ENCODE peak calls at places on chromosome 14, in five cellular contexts. W is activated T-cell treated with anti-CD3 and anti-CD28 coated beads, Interleukin-2, amount 50 U/mL, for 48 hours; A is stromal cell of bone marrow; U is GM03348; Q is adipocyte. Y is an unnamed sample.

GRCh38 chr14:104515059-104515810 is 64.3 kb upstream of the C14orf180 start:
- DNase-seq in W (peak; percentile 5), Q (no peak), A (no peak), U (no peak), Y (no peak)

GRCh38 chr14:100453930-100454329 is 130.8 kb downstream of the SLC25A47 start:
- DNase-seq in Q (no peak), W (no peak), A (no peak), U (no peak), Y (no peak)

GRCh38 chr14:103607039-103607668 is 21.9 kb upstream of the KLC1 start:
- DNase-seq in W (peak; percentile 72), A (peak; percentile 84), Q (peak; percentile 80), U (peak; percentile 94), Y (peak; percentile 88)

GRCh38 chr14:93039649-93040315 is 75.9 kb downstream of the ITPK1 start:
- DNase-seq in A (no peak), U (no peak), W (no peak), Q (no peak), Y (no peak)

GRCh38 chr14:33799705-33800269 is 151.1 kb downstream of the EGLN3 start:
- DNase-seq in U (peak; percentile 16), Q (no peak), A (no peak), W (peak; percentile 16), Y (no peak)

GRCh38 chr14:85416771-85417170 is 113.2 kb upstream of the FLRT2 start:
- DNase-seq in A (no peak), Q (peak; percentile 79), W (no peak), U (peak; percentile 58), Y (no peak)

GRCh38 chr14:99946652-99947489 is 118.4 kb upstream of the EVL start:
- DNase-seq in A (no peak), W (peak; percentile 70), Q (peak; percentile 54), U (peak; percentile 79), Y (no peak)

GRCh38 chr14:64801800-64802199 is 77.9 kb downstream of the SPTB start:
- DNase-seq in A (no peak), Q (peak; percentile 19), W (no peak), U (peak; percentile 50), Y (no peak)

GRCh38 chr14:54814076-54814475 is 88.5 kb downstream of the GCH1 start:
- DNase-seq in A (no peak), Q (no peak), W (peak; percentile 66), U (no peak), Y (peak; percentile 28)

GRCh38 chr14:89629383-89629782 is 212.3 kb upstream of the FOXN3 start:
- DNase-seq in U (no peak), W (no peak), A (no peak), Q (no peak), Y (no peak)

GRCh38 chr14:23306412-23307145 is at the start of gene BCL2L2:
- DNase-seq in W (no peak), U (peak; percentile 90), Q (peak; percentile 96), A (peak; percentile 85), Y (no peak)

GRCh38 chr14:69879175-69880047 is at the start of gene SMOC1:
- DNase-seq in U (no peak), A (no peak), W (peak; percentile 62), Q (no peak), Y (no peak)

GRCh38 chr14:105636935-105637334 is 110.6 kb downstream of the TMEM121 start:
- DNase-seq in A (no peak), W (no peak), Q (no peak), U (no peak), Y (no peak)

GRCh38 chr14:92848941-92849340 is 54.8 kb downstream of the GOLGA5 start:
- DNase-seq in U (no peak), W (no peak), Q (no peak), A (no peak), Y (peak; percentile 89)